ENCODE peak calls at places on chromosome 17, in eight cellular contexts. V, B, H, F, G, P, O and U are unnamed samples.

GRCh38 chr17:11331790-11332526 is 90.9 kb downstream of the SHISA6 start:
- DNase-seq in V (no peak), B (no peak), H (no peak), F (no peak), G (no peak), P (no peak), O (no peak), U (peak)

GRCh38 chr17:81832608-81833159 is 407 bp downstream of the MCRIP1 start:
- DNase-seq in V (peak), B (no peak), H (no peak), F (peak), G (peak), P (peak), O (peak), U (no peak)

GRCh38 chr17:9321862-9322261 is 253.8 kb downstream of the STX8 start:
- DNase-seq in V (no peak), B (no peak), H (no peak), F (no peak), G (no peak), P (no peak), O (no peak), U (no peak)

GRCh38 chr17:7834554-7834890 is 505 bp downstream of the KDM6B start:
- DNase-seq in V (peak), B (no peak), H (no peak), F (peak), G (no peak), P (no peak), O (no peak), U (peak)

GRCh38 chr17:12900474-12900873 is 111.2 kb downstream of the ARHGAP44 start:
- DNase-seq in V (no peak), B (no peak), H (no peak), F (no peak), G (no peak), P (no peak), O (no peak), U (no peak)

GRCh38 chr17:34758747-34759146 is 179.4 kb downstream of the TMEM132E start:
- DNase-seq in V (no peak), B (no peak), H (no peak), F (no peak), G (no peak), P (no peak), O (no peak), U (no peak)

GRCh38 chr17:60386475-60387058 is 5.4 kb downstream of the USP32 start:
- DNase-seq in V (no peak), B (no peak), H (no peak), F (no peak), G (peak), P (no peak), O (no peak), U (no peak)

GRCh38 chr17:77209330-77209748 is 68.6 kb downstream of the SEC14L1 start:
- DNase-seq in V (no peak), B (no peak), H (no peak), F (no peak), G (no peak), P (peak), O (no peak), U (no peak)

GRCh38 chr17:13477180-13477611 is 124.5 kb downstream of the HS3ST3A1 start:
- DNase-seq in V (no peak), B (peak), H (no peak), F (peak), G (peak), P (no peak), O (no peak), U (no peak)

GRCh38 chr17:1491406-1492248 is 859 bp downstream of the MYO1C start:
- DNase-seq in V (peak), B (peak), H (no peak), F (peak), G (no peak), P (peak), O (peak), U (peak)

GRCh38 chr17:43779145-43780125 is 658 bp upstream of the DUSP3 start:
- DNase-seq in V (no peak), B (no peak), H (no peak), F (no peak), G (no peak), P (peak), O (no peak), U (no peak)

DNA sequence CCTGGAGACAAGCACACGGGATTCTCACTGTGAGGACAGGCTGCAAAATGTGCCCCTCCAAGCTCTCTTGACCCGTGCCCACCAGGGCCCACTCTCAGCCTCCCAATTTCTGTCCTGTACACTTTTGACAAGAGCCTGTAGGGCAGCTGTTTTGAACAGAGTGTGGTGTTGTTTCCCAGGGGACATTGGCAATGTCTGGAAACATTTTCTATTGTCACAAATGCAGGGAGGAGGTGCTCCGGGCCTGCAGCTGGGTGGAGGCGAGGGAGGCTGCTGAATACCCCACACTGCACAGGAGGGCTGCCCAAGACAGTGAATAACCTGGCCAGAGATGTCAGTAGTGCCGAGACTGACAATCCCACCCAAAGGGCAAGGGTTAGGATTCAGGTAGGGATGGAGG is 10.5 kb downstream of the CEP295NL start:
- DNase-seq in V (no peak), B (no peak), H (no peak), F (no peak), G (no peak), P (no peak), O (no peak), U (no peak)
- TF ChIP-seq CTCF in V (no peak), B (no peak), H (no peak), F (no peak), G (no peak), P (no peak), O (no peak), U (no peak)

GRCh38 chr17:28407130-28407973 is 1.3 kb upstream of the SLC46A1 start:
- DNase-seq in V (no peak), B (no peak), H (no peak), F (no peak), G (no peak), P (peak), O (peak), U (no peak)
- TF ChIP-seq CTCF in V (no peak), B (no peak), H (no peak), F (no peak), G (no peak), P (no peak), O (no peak), U (peak)

GRCh38 chr17:37438141-37438540 is 31.5 kb downstream of the TADA2A start:
- DNase-seq in V (no peak), B (peak), H (no peak), F (no peak), G (no peak), P (no peak), O (no peak), U (no peak)
- TF ChIP-seq CTCF in V (no peak), B (peak), H (no peak), F (no peak), G (peak), P (no peak), O (no peak), U (no peak)

DNA sequence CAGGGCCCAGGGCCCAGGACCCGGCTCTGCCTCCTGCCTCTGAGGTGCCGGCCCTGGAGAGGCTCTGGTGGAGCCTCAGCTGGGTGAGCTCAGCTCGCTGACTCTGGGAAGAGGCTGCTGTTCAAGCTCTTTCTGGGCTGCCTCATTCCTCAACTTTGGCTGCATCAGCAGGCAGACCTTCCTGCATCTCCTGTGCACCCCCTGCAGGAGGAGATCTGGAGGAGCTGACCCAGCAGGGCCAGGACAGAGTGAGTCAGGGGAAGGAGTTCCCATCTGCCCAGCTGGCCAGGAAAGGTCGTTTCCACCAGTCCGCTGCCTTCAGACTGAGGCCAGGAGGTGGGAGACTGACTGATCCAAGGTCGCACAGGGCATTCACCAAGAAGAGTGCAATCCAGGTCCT is 10.7 kb downstream of the CRHR1 start:
- DNase-seq in V (no peak), B (peak), H (no peak), F (no peak), G (peak), P (peak), O (no peak), U (no peak)
- TF ChIP-seq CTCF in V (no peak), B (peak), H (no peak), F (peak), G (no peak), P (no peak), O (peak), U (no peak)

DNA sequence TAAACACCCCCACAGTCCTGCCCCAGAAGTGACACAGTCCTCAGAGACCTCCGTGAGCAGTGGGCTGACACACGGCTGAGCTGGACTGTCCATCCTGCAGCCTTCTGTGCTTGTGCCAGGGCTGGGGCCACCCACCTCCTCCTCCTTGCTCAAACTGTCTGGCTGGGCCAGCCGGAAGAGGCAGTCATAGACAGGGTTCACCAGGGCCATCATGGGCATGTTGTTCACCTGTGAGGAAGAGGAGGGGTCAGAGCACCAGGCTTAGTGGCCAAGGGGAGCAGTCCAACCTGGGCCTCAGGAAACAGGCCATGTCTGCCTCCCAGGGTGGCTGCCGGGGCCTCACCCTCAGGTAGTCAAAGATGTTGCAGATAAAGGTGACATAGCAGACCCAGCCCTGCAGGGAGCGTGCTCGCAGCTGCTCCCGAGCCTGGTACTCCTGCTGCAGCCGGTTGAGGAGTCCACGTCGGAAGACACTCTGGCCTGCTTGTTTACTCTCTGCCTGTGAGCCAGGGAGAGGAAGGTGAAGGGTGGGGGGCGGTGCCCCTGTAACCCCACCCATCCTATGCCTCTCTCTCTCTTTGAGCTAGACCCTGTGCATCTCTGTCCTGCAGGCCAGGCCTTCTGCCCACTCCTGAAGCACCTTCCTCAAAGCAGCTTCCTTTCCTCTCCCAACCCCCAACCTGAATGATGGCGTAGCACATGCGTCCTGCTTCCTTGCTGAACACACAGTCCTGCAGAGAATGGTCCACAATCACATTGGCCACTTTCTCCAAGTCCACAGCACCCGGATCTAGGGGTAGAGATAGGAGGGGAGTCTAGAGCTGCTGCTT is 3.4 kb downstream of the MIF4GD start:
- DNase-seq in V (peak), B (peak), H (no peak), F (no peak), G (no peak), P (peak), O (peak), U (peak)
- TF ChIP-seq CTCF in V (peak), B (peak), H (no peak), F (no peak), G (no peak), P (no peak), O (peak), U (peak)